ENCODE peak calls at places on chromosomes 6 and 20, in eight cellular contexts. C, Z, T, K, N, S, P and H are unnamed samples.

GRCh38 chr6:113362542-113363430 is 494.4 kb upstream of the MARCKS start:
- DNase-seq in C (peak), Z (no peak), T (no peak), K (no peak), N (no peak), S (peak), P (peak), H (no peak)

GRCh38 chr20:31934968-31935764 is 16.7 kb downstream of the PDRG1 start:
- DNase-seq in C (no peak), Z (peak), T (no peak), K (no peak), N (no peak), S (peak), P (no peak), H (no peak)

GRCh38 chr6:144434308-144434990 is 149.3 kb downstream of the UTRN start:
- DNase-seq in C (peak), Z (no peak), T (no peak), K (no peak), N (no peak), S (no peak), P (peak), H (no peak)

GRCh38 chr6:148343383-148343782 is 745 bp downstream of the SASH1 start:
- DNase-seq in C (peak), Z (no peak), T (no peak), K (no peak), N (no peak), S (no peak), P (no peak), H (no peak)

GRCh38 chr6:82576284-82576683 is 212.7 kb downstream of the TPBG start:
- DNase-seq in C (no peak), Z (no peak), T (no peak), K (no peak), N (no peak), S (no peak), P (no peak), H (no peak)

GRCh38 chr20:61942526-61942925 is 123.2 kb downstream of the TAF4 start:
- DNase-seq in C (no peak), Z (no peak), T (no peak), K (no peak), N (no peak), S (no peak), P (no peak), H (no peak)

GRCh38 chr6:143805832-143806281 is 37.3 kb upstream of the LTV1 start:
- DNase-seq in C (peak), Z (no peak), T (no peak), K (no peak), N (no peak), S (no peak), P (peak), H (no peak)

GRCh38 chr6:122289721-122290501 is 109.5 kb upstream of the HSF2 start:
- DNase-seq in C (peak), Z (no peak), T (no peak), K (no peak), N (no peak), S (peak), P (peak), H (no peak)

GRCh38 chr6:170074435-170074834 is 216.4 kb downstream of the DLL1 start:
- DNase-seq in C (no peak), Z (no peak), T (no peak), K (no peak), N (no peak), S (no peak), P (no peak), H (no peak)

GRCh38 chr6:68728124-68728523 is 93.0 kb downstream of the ADGRB3 start:
- DNase-seq in C (peak), Z (no peak), T (no peak), K (no peak), N (no peak), S (no peak), P (peak), H (no peak)

GRCh38 chr6:26158581-26159416 is 71.6 kb downstream of the HFE start:
- DNase-seq in C (peak), Z (peak), T (peak), K (peak), N (no peak), S (peak), P (peak), H (no peak)

GRCh38 chr6:48069280-48069679 is 41.7 kb downstream of the PTCHD4 start:
- DNase-seq in C (no peak), Z (peak), T (no peak), K (no peak), N (no peak), S (peak), P (peak), H (no peak)

GRCh38 chr20:62342910-62343309 is 24.2 kb downstream of the LAMA5 start:
- DNase-seq in C (no peak), Z (no peak), T (no peak), K (no peak), N (no peak), S (no peak), P (no peak), H (no peak)

GRCh38 chr6:408599-409102 is 17.1 kb downstream of the IRF4 start:
- DNase-seq in C (peak), Z (peak), T (peak), K (no peak), N (no peak), S (peak), P (peak), H (no peak)

GRCh38 chr6:92777146-92777740 is 642.1 kb downstream of the EPHA7 start:
- DNase-seq in C (peak), Z (peak), T (no peak), K (no peak), N (peak), S (peak), P (peak), H (no peak)

GRCh38 chr6:69953491-69953890 is 87.1 kb downstream of the COL19A1 start:
- DNase-seq in C (no peak), Z (no peak), T (no peak), K (no peak), N (no peak), S (no peak), P (no peak), H (no peak)

GRCh38 chr6:17178754-17179153 is 76.9 kb downstream of the STMND1 start:
- DNase-seq in C (no peak), Z (no peak), T (no peak), K (no peak), N (no peak), S (no peak), P (no peak), H (no peak)

GRCh38 chr6:169956580-169956979 is 205.2 kb downstream of the ERMARD start:
- DNase-seq in C (no peak), Z (no peak), T (no peak), K (no peak), N (no peak), S (no peak), P (no peak), H (peak)

GRCh38 chr6:1379026-1379809 is 10.2 kb upstream of the FOXF2 start:
- DNase-seq in C (no peak), Z (no peak), T (no peak), K (no peak), N (peak), S (no peak), P (no peak), H (no peak)

GRCh38 chr6:7893342-7893741 is 17.2 kb downstream of the TXNDC5 start:
- DNase-seq in C (no peak), Z (no peak), T (no peak), K (no peak), N (no peak), S (no peak), P (no peak), H (no peak)

GRCh38 chr6:7894272-7895124 is 16.1 kb downstream of the TXNDC5 start:
- DNase-seq in C (no peak), Z (no peak), T (no peak), K (no peak), N (no peak), S (no peak), P (no peak), H (no peak)

GRCh38 chr6:7897461-7898192 is 13.0 kb downstream of the TXNDC5 start:
- DNase-seq in C (no peak), Z (peak), T (no peak), K (no peak), N (peak), S (no peak), P (no peak), H (no peak)

GRCh38 chr6:7896465-7896987 is 14.1 kb downstream of the TXNDC5 start:
- DNase-seq in C (no peak), Z (no peak), T (no peak), K (no peak), N (no peak), S (no peak), P (no peak), H (no peak)

GRCh38 chr6:7895125-7895423 is 15.5 kb downstream of the TXNDC5 start:
- DNase-seq in C (no peak), Z (no peak), T (no peak), K (no peak), N (no peak), S (no peak), P (no peak), H (no peak)
- TF ChIP-seq CTCF in C (no peak), Z (no peak), T (no peak), K (no peak), N (no peak), S (no peak), P (no peak), H (no peak)

GRCh38 chr20:23165307-23165750 is 79.2 kb upstream of the CD93 start:
- DNase-seq in C (no peak), Z (no peak), T (no peak), K (no peak), N (no peak), S (peak), P (no peak), H (peak)
- TF ChIP-seq CTCF in C (no peak), Z (no peak), T (no peak), K (no peak), N (no peak), S (peak), P (peak), H (no peak)

DNA sequence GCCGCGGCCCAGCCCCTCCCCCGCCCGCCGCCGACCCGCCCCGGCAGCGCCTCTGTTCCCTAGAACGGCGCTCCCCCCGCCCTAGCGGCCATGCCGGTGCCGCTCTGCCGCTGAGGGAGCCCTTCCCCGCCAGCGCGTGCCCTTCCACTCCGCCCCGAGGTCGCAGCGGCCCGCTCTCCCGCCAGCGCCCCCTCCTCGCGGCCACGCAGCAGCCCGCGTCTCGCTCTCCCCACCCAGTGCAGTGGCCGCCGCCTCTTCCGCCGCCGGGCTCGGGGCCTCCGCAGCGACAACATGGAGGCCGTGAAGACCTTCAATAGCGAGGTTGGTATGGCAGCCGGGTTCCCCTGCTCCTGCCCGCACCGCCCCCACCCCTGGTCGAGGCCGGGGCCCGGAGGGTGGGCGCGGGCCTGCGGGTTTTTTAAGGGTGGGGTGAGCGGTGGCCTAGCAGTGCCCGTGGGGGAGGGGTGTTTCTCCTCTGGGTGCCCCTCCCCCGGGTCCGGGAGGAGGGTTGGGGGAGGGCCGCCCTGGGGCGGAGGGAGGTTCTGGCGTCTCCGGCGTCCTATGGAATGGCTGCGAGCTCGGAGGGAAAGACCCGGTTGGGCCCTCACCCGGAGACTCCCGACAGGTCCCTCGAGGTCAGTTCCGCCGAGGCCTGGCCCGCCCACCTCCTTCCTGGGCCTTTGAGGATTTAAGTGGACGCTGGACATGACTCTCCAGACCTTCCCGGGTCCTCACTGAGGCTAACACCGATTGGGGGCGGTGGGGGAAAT is 579 bp downstream of the SCAF8 start:
- DNase-seq in C (peak), Z (peak), T (peak), K (peak), N (peak), S (peak), P (peak), H (peak)
- TF ChIP-seq CTCF in C (no peak), Z (peak), T (no peak), K (no peak), N (no peak), S (no peak), P (no peak), H (no peak)

GRCh38 chr6:157823001-157823522 is at the start of gene SNX9:
- DNase-seq in C (peak), Z (peak), T (peak), K (peak), N (peak), S (peak), P (peak), H (peak)
- TF ChIP-seq CTCF in C (no peak), Z (no peak), T (no peak), K (no peak), N (no peak), S (no peak), P (no peak), H (no peak)

GRCh38 chr6:157323924-157324276 is 581 bp upstream of the TMEM242 start:
- DNase-seq in C (peak), Z (peak), T (peak), K (peak), N (peak), S (peak), P (peak), H (peak)
- TF ChIP-seq CTCF in C (no peak), Z (peak), T (no peak), K (no peak), N (peak), S (peak), P (peak), H (no peak)

GRCh38 chr20:50928469-50928868 is 2.8 kb downstream of the ADNP start:
- DNase-seq in C (no peak), Z (peak), T (no peak), K (no peak), N (no peak), S (no peak), P (no peak), H (no peak)
- TF ChIP-seq CTCF in C (peak), Z (peak), T (no peak), K (no peak), N (no peak), S (no peak), P (peak), H (no peak)